ENCODE peak calls at places on chromosomes 2 and 18, in five cellular contexts. One of them, this sample, is unnamed.
A peak's percentile ranks its signal among the peaks of the same experiment; 100 is the strongest.

GRCh38 chr2:42100696-42101585 is 53.1 kb downstream of the PKDCC start:
- DNase-seq in neuronal stem cell: peak; percentile 24
- DNase-seq in mesenchymal stem cell: peak; percentile 81
- DNase-seq in H1: peak; percentile 77
- DNase-seq in trophoblast cell: peak; percentile 76
- DNase-seq in this sample: peak; percentile 65

GRCh38 chr2:122929347-122929746 is 1095.7 kb upstream of the CNTNAP5 start:
- DNase-seq in neuronal stem cell: no peak
- DNase-seq in mesenchymal stem cell: no peak
- DNase-seq in H1: no peak
- DNase-seq in trophoblast cell: no peak
- DNase-seq in this sample: no peak

GRCh38 chr2:241569831-241570281 is 11.3 kb downstream of the BOK start:
- DNase-seq in neuronal stem cell: no peak
- DNase-seq in mesenchymal stem cell: no peak
- DNase-seq in H1: no peak
- DNase-seq in trophoblast cell: peak; percentile 64
- DNase-seq in this sample: peak; percentile 31

GRCh38 chr2:148813603-148814065 is 61.4 kb upstream of the KIF5C start:
- DNase-seq in neuronal stem cell: no peak
- DNase-seq in mesenchymal stem cell: no peak
- DNase-seq in H1: peak; percentile 83
- DNase-seq in trophoblast cell: no peak
- DNase-seq in this sample: peak; percentile 98

GRCh38 chr2:174873457-174873856 is 109.2 kb upstream of the CHRNA1 start:
- DNase-seq in neuronal stem cell: no peak
- DNase-seq in mesenchymal stem cell: no peak
- DNase-seq in H1: no peak
- DNase-seq in trophoblast cell: no peak
- DNase-seq in this sample: no peak

GRCh38 chr2:140392824-140393223 is 1612.6 kb upstream of the NXPH2 start:
- DNase-seq in neuronal stem cell: no peak
- DNase-seq in mesenchymal stem cell: peak; percentile 43
- DNase-seq in H1: no peak
- DNase-seq in trophoblast cell: no peak
- DNase-seq in this sample: no peak

GRCh38 chr2:54107903-54108615 is 7.4 kb upstream of the ACYP2 start:
- DNase-seq in neuronal stem cell: no peak
- DNase-seq in mesenchymal stem cell: peak; percentile 4
- DNase-seq in H1: no peak
- DNase-seq in trophoblast cell: no peak
- DNase-seq in this sample: no peak

GRCh38 chr18:80046961-80047541 is 12.8 kb downstream of the RBFA start:
- DNase-seq in neuronal stem cell: no peak
- DNase-seq in mesenchymal stem cell: no peak
- DNase-seq in H1: no peak
- DNase-seq in trophoblast cell: no peak
- DNase-seq in this sample: no peak

GRCh38 chr2:215618145-215618544 is 182.3 kb upstream of the FN1 start:
- DNase-seq in neuronal stem cell: no peak
- DNase-seq in mesenchymal stem cell: no peak
- DNase-seq in H1: no peak
- DNase-seq in trophoblast cell: peak; percentile 16
- DNase-seq in this sample: no peak

GRCh38 chr18:955379-956066 is 50.9 kb downstream of the ADCYAP1 start:
- DNase-seq in neuronal stem cell: no peak
- DNase-seq in mesenchymal stem cell: no peak
- DNase-seq in H1: no peak
- DNase-seq in trophoblast cell: no peak
- DNase-seq in this sample: no peak

GRCh38 chr2:172105715-172106124 is 3.0 kb upstream of the DLX2 start:
- DNase-seq in neuronal stem cell: peak; percentile 17
- DNase-seq in mesenchymal stem cell: no peak
- DNase-seq in H1: no peak
- DNase-seq in trophoblast cell: no peak
- DNase-seq in this sample: no peak

GRCh38 chr2:128385365-128385764 is 66.7 kb upstream of the HS6ST1 start:
- DNase-seq in neuronal stem cell: no peak
- DNase-seq in mesenchymal stem cell: no peak
- DNase-seq in H1: no peak
- DNase-seq in trophoblast cell: peak; percentile 70
- DNase-seq in this sample: peak; percentile 5

GRCh38 chr2:185567940-185568339 is 170.7 kb upstream of the FSIP2 start:
- DNase-seq in neuronal stem cell: no peak
- DNase-seq in mesenchymal stem cell: no peak
- DNase-seq in H1: no peak
- DNase-seq in trophoblast cell: no peak
- DNase-seq in this sample: peak; percentile 70

GRCh38 chr18:55585586-55586521 is 2.1 kb downstream of the TCF4 start:
- DNase-seq in neuronal stem cell: no peak
- DNase-seq in mesenchymal stem cell: peak; percentile 48
- DNase-seq in H1: no peak
- DNase-seq in trophoblast cell: no peak
- DNase-seq in this sample: peak; percentile 32

GRCh38 chr2:42046819-42047487 is 868 bp upstream of the PKDCC start:
- DNase-seq in neuronal stem cell: peak; percentile 95
- DNase-seq in mesenchymal stem cell: peak; percentile 71
- DNase-seq in H1: peak; percentile 70
- DNase-seq in trophoblast cell: no peak
- DNase-seq in this sample: peak; percentile 84

DNA sequence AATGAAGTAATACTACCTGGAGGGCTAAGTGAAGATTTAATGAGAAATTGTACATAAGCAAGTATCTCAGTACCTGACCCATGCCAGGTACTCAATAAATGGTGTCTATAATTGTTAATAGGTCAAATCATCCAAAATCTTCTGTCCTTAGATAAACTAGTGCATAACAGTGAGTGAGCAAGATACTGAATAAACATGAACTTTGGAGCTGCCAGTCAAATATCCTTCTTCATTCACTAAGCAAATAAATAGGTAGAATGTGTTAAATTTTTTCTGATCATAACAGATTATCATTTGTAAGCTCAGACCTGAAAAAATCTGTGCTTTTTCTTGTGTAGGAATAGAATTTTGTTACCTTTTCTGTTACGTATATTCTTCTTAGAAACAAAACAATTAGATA is 39.6 kb downstream of the RAB3GAP1 start:
- DNase-seq in neuronal stem cell: no peak
- DNase-seq in mesenchymal stem cell: no peak
- DNase-seq in H1: no peak
- DNase-seq in trophoblast cell: no peak
- DNase-seq in this sample: no peak
- H2BK12ac ChIP-seq in neuronal stem cell: no peak overlapping the region
- H2BK12ac ChIP-seq in mesenchymal stem cell: no peak overlapping the region
- H2BK12ac ChIP-seq in H1: no peak overlapping the region
- H2BK12ac ChIP-seq in trophoblast cell: no peak overlapping the region
- H2BK12ac ChIP-seq in this sample: no peak overlapping the region

DNA sequence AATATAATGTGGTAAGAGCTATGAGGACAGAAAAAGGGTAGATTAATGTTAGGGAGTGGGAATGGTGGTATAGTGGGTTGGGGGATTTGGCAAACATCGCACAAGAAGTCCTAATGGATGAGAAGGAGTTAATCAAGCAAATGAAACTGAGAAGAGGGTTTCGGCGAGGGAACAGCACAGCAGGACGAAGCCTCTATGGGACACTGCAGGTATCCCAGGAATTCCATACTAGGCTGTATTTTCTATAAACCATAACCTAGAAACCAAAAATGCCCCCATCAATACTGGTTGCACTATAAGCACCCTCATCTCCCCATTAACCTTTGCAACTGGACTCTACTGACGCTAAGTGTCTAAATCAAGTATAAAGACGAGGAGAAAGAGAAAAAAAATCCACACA is 10.3 kb downstream of the WDFY1 start:
- DNase-seq in neuronal stem cell: no peak
- DNase-seq in mesenchymal stem cell: no peak
- DNase-seq in H1: no peak
- DNase-seq in trophoblast cell: peak; percentile 66
- DNase-seq in this sample: no peak
- H3K4me1 ChIP-seq in neuronal stem cell: peaks cover 6% of the 10 kb centered on the region
- H3K4me1 ChIP-seq in mesenchymal stem cell: peaks cover 13% of the 10 kb centered on the region
- H3K4me1 ChIP-seq in H1: peaks cover 39% of the 10 kb centered on the region
- H3K4me1 ChIP-seq in trophoblast cell: no peaks in the 10 kb centered on the region
- H3K4me1 ChIP-seq in this sample: peaks cover 30% of the 10 kb centered on the region

DNA sequence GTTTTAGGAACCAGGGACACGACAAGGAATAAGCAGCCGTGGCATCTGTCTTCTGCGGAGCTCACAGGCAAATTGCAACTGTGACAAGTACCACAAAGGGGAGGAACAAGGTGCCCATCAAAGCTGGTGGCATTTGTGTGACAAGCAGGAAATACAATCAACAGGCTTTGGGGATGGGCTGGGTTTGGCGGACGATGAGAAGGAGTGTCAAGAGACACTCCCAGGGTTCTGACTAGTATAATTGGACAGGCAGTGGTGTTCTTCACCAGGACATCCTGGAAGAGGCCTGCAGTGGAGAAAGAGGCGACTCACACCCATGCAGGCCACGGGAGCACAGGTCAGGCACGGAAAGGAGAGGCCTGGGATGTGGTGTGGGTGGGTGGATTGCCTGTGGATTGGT is 14.2 kb upstream of the SPATA3 start:
- DNase-seq in neuronal stem cell: no peak
- DNase-seq in mesenchymal stem cell: no peak
- DNase-seq in H1: no peak
- DNase-seq in trophoblast cell: no peak
- DNase-seq in this sample: no peak
- H2BK12ac ChIP-seq in neuronal stem cell: no peak overlapping the region
- H2BK12ac ChIP-seq in mesenchymal stem cell: no peak overlapping the region
- H2BK12ac ChIP-seq in H1: no peak overlapping the region
- H2BK12ac ChIP-seq in trophoblast cell: no peak overlapping the region
- H2BK12ac ChIP-seq in this sample: no peak overlapping the region

GRCh38 chr2:120939595-120940318 is 204.1 kb downstream of the GLI2 start:
- DNase-seq in neuronal stem cell: no peak
- DNase-seq in mesenchymal stem cell: peak; percentile 94
- DNase-seq in H1: no peak
- DNase-seq in trophoblast cell: no peak
- DNase-seq in this sample: no peak
- H3K4me1 ChIP-seq in neuronal stem cell: peaks cover 33% of the 10 kb centered on the region
- H3K4me1 ChIP-seq in mesenchymal stem cell: peaks cover 71% of the 10 kb centered on the region
- H3K4me1 ChIP-seq in H1: peaks cover 3% of the 10 kb centered on the region
- H3K4me1 ChIP-seq in trophoblast cell: peaks cover 42% of the 10 kb centered on the region
- H3K4me1 ChIP-seq in this sample: no peaks in the 10 kb centered on the region

GRCh38 chr2:5722236-5722635 is 30.1 kb downstream of the SOX11 start:
- DNase-seq in neuronal stem cell: no peak
- DNase-seq in mesenchymal stem cell: no peak
- DNase-seq in H1: peak; percentile 8
- DNase-seq in trophoblast cell: no peak
- DNase-seq in this sample: no peak
- H2BK12ac ChIP-seq in neuronal stem cell: no peak overlapping the region
- H2BK12ac ChIP-seq in mesenchymal stem cell: no peak overlapping the region
- H2BK12ac ChIP-seq in H1: no peak overlapping the region
- H2BK12ac ChIP-seq in trophoblast cell: no peak overlapping the region
- H2BK12ac ChIP-seq in this sample: no peak overlapping the region

GRCh38 chr2:3207091-3207491 is 170.5 kb downstream of the EIPR1 start:
- DNase-seq in neuronal stem cell: no peak
- DNase-seq in mesenchymal stem cell: no peak
- DNase-seq in H1: no peak
- DNase-seq in trophoblast cell: no peak
- DNase-seq in this sample: no peak
- H3K4me1 ChIP-seq in neuronal stem cell: peaks cover 3% of the 10 kb centered on the region
- H3K4me1 ChIP-seq in mesenchymal stem cell: peaks cover 1% of the 10 kb centered on the region
- H3K4me1 ChIP-seq in H1: no peaks in the 10 kb centered on the region
- H3K4me1 ChIP-seq in trophoblast cell: no peaks in the 10 kb centered on the region
- H3K4me1 ChIP-seq in this sample: no peaks in the 10 kb centered on the region

GRCh38 chr2:8364668-8365067 is 317.2 kb upstream of the ID2 start:
- DNase-seq in neuronal stem cell: no peak
- DNase-seq in mesenchymal stem cell: no peak
- DNase-seq in H1: no peak
- DNase-seq in trophoblast cell: no peak
- DNase-seq in this sample: no peak
- H2BK12ac ChIP-seq in neuronal stem cell: no peak overlapping the region
- H2BK12ac ChIP-seq in mesenchymal stem cell: no peak overlapping the region
- H2BK12ac ChIP-seq in H1: no peak overlapping the region
- H2BK12ac ChIP-seq in trophoblast cell: no peak overlapping the region
- H2BK12ac ChIP-seq in this sample: no peak overlapping the region

This sample was measured in H9.